ENCODE peak calls at places on chromosomes 7 and 10, in six cellular contexts. J, T, M, D, R and K are unnamed samples.

GRCh38 chr10:21722209-21722608 is 188.2 kb downstream of the MLLT10 start:
- DNase-seq in J (no peak), T (no peak), M (no peak), D (no peak), R (no peak), K (no peak)

GRCh38 chr7:40506158-40506557 is 371.4 kb downstream of the SUGCT start:
- DNase-seq in J (no peak), T (no peak), M (no peak), D (no peak), R (no peak), K (no peak)

GRCh38 chr7:41886906-41887311 is 184.0 kb upstream of the INHBA start:
- DNase-seq in J (peak), T (peak), M (no peak), D (no peak), R (no peak), K (peak)

GRCh38 chr10:110497438-110498086 is at the start of gene DUSP5:
- DNase-seq in J (peak), T (peak), M (peak), D (no peak), R (peak), K (peak)

GRCh38 chr10:121774813-121775212 is 153.0 kb downstream of the ATE1 start:
- DNase-seq in J (no peak), T (no peak), M (no peak), D (no peak), R (no peak), K (no peak)

GRCh38 chr10:78995977-78996355 is 72.8 kb upstream of the ZMIZ1 start:
- DNase-seq in J (no peak), T (no peak), M (no peak), D (no peak), R (no peak), K (no peak)

GRCh38 chr7:149385195-149385955 is 75.5 kb downstream of the ZNF777 start:
- DNase-seq in J (no peak), T (no peak), M (no peak), D (no peak), R (no peak), K (no peak)

GRCh38 chr7:149669121-149669818 is 104.1 kb downstream of the ZNF467 start:
- DNase-seq in J (no peak), T (no peak), M (peak), D (no peak), R (peak), K (no peak)

GRCh38 chr7:66748791-66749190 is 8.3 kb downstream of the RABGEF1 start:
- DNase-seq in J (peak), T (no peak), M (no peak), D (no peak), R (no peak), K (peak)

GRCh38 chr10:44352316-44353127 is 32.4 kb downstream of the CXCL12 start:
- DNase-seq in J (peak), T (peak), M (no peak), D (no peak), R (no peak), K (no peak)

GRCh38 chr10:119217937-119218579 is 10.7 kb downstream of the GRK5 start:
- DNase-seq in J (no peak), T (no peak), M (no peak), D (no peak), R (no peak), K (no peak)

GRCh38 chr7:131942287-131943150 is 386.1 kb upstream of the PODXL start:
- DNase-seq in J (no peak), T (no peak), M (no peak), D (no peak), R (no peak), K (no peak)

GRCh38 chr7:28698744-28699291 is 259.3 kb downstream of the TRIL start:
- DNase-seq in J (no peak), T (no peak), M (no peak), D (no peak), R (no peak), K (no peak)

GRCh38 chr7:22728416-22729029 is 1.5 kb downstream of the IL6 start:
- DNase-seq in J (no peak), T (no peak), M (peak), D (no peak), R (peak), K (no peak)

GRCh38 chr7:32158076-32158475 is 87.9 kb upstream of the PDE1C start:
- DNase-seq in J (no peak), T (no peak), M (no peak), D (no peak), R (no peak), K (no peak)

GRCh38 chr7:23295401-23295697 is 3.8 kb upstream of the MALSU1 start:
- DNase-seq in J (no peak), T (no peak), M (no peak), D (no peak), R (no peak), K (no peak)

GRCh38 chr10:11035318-11035920 is 17.7 kb downstream of the CELF2 start:
- DNase-seq in J (no peak), T (peak), M (no peak), D (peak), R (no peak), K (peak)

GRCh38 chr7:29337628-29338116 is 143.1 kb downstream of the CHN2 start:
- DNase-seq in J (no peak), T (no peak), M (no peak), D (no peak), R (no peak), K (no peak)

GRCh38 chr7:144474800-144475521 is 71.5 kb upstream of the NOBOX start:
- DNase-seq in J (no peak), T (no peak), M (no peak), D (no peak), R (no peak), K (no peak)

GRCh38 chr10:17438583-17438982 is 15.8 kb downstream of the ST8SIA6 start:
- DNase-seq in J (no peak), T (no peak), M (no peak), D (no peak), R (no peak), K (no peak)

GRCh38 chr7:50366311-50366710 is 61.8 kb downstream of the IKZF1 start:
- DNase-seq in J (no peak), T (no peak), M (no peak), D (no peak), R (no peak), K (no peak)

GRCh38 chr10:3790858-3791257 is 5.8 kb upstream of the KLF6 start:
- DNase-seq in J (no peak), T (no peak), M (no peak), D (no peak), R (no peak), K (no peak)

GRCh38 chr7:122885583-122886356 is 490 bp downstream of the CADPS2 start:
- DNase-seq in J (peak), T (peak), M (peak), D (no peak), R (peak), K (peak)

GRCh38 chr10:89458289-89458688 is 43.9 kb downstream of the IFIT5 start:
- DNase-seq in J (no peak), T (no peak), M (no peak), D (no peak), R (no peak), K (no peak)

GRCh38 chr10:31133628-31134302 is 102.1 kb upstream of the ZNF438 start:
- DNase-seq in J (peak), T (peak), M (peak), D (no peak), R (no peak), K (peak)

GRCh38 chr10:8326702-8327423 is 272.4 kb downstream of the GATA3 start:
- DNase-seq in J (no peak), T (no peak), M (no peak), D (no peak), R (no peak), K (no peak)

GRCh38 chr10:19702215-19702614 is 114.0 kb upstream of the PLXDC2 start:
- DNase-seq in J (no peak), T (no peak), M (no peak), D (no peak), R (no peak), K (no peak)

GRCh38 chr10:83310688-83311087 is 828.6 kb upstream of the GHITM start:
- DNase-seq in J (no peak), T (no peak), M (no peak), D (no peak), R (no peak), K (no peak)

GRCh38 chr7:36115448-36116321 is 37.4 kb upstream of the EEPD1 start:
- DNase-seq in J (peak), T (peak), M (peak), D (no peak), R (peak), K (peak)

GRCh38 chr10:71659050-71659738 is 60.4 kb downstream of the C10orf105 start:
- DNase-seq in J (no peak), T (no peak), M (peak), D (no peak), R (peak), K (no peak)

GRCh38 chr7:125169088-125169487 is 239.5 kb upstream of the POT1 start:
- DNase-seq in J (no peak), T (no peak), M (no peak), D (no peak), R (no peak), K (no peak)

GRCh38 chr10:111078505-111079185 is 1.8 kb downstream of the ADRA2A start:
- DNase-seq in J (no peak), T (no peak), M (no peak), D (no peak), R (no peak), K (no peak)

GRCh38 chr10:17059197-17059688 is 70.4 kb downstream of the CUBN start:
- DNase-seq in J (no peak), T (no peak), M (no peak), D (no peak), R (no peak), K (no peak)

GRCh38 chr7:18384491-18385143 is 110.9 kb upstream of the HDAC9 start:
- DNase-seq in J (no peak), T (no peak), M (no peak), D (no peak), R (no peak), K (no peak)

GRCh38 chr7:105014725-105015630 is 973 bp downstream of the KMT2E start:
- DNase-seq in J (peak), T (peak), M (peak), D (no peak), R (peak), K (peak)

DNA sequence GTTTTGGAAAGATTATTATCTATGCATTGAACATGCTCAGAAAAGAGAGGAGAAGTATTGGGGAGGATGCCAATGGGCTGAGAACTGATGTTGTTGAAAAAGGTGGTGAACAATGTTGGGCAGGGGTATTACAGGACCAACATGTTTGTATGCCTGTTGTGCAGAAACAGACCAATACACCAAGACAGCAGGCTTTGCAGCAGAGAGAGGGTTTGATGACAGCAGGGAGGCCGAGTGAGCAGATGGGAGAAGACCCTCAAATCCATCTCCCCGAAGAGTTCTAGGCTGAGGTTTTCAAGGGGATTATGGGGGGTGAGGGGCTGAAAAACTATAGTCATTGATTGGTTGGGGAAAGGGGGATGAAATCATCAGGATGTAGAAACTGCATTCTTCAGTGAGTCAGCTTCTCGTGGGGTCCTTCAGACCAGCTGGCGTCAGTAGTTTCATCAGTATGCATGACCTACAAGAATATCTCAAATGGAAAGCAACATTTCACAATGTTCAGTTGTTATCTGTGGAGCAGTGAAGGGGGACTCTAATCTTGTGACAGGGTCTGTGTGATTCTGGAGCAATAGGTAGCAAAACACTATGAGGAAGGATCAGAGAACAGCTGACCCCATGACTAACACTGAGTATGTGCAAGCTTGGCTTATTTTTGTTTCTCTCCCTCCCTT is 167.8 kb downstream of the BAMBI start:
- DNase-seq in J (no peak), T (no peak), M (no peak), D (no peak), R (no peak), K (no peak)
- H3K27ac ChIP-seq in J (no peak), T (no peak), M (no peak), D (no peak), R (no peak), K (no peak)

DNA sequence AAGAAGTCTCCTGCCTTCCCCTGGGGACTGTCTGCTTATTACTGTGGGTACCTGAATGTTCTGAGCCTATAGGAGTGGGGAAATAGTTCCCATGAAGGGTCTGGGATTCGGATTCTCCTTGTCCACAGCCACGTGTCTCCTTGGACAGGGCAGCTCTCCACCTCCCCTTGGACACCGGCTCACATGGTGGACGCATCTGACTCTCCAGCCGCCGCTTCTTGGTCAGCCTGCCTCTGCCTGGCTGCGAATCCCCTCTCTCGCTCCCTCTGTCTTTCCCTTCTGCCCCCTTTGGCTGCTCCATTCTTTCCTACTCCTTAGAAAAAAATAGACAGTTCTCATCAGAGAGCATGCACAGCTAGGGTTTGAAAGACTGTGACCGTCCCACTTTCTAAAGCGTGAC is 46.9 kb downstream of the JAKMIP3 start:
- DNase-seq in J (no peak), T (peak), M (no peak), D (no peak), R (no peak), K (peak)
- H3K27ac ChIP-seq in J (no peak), T (no peak), M (no peak), D (no peak), R (no peak), K (no peak)

DNA sequence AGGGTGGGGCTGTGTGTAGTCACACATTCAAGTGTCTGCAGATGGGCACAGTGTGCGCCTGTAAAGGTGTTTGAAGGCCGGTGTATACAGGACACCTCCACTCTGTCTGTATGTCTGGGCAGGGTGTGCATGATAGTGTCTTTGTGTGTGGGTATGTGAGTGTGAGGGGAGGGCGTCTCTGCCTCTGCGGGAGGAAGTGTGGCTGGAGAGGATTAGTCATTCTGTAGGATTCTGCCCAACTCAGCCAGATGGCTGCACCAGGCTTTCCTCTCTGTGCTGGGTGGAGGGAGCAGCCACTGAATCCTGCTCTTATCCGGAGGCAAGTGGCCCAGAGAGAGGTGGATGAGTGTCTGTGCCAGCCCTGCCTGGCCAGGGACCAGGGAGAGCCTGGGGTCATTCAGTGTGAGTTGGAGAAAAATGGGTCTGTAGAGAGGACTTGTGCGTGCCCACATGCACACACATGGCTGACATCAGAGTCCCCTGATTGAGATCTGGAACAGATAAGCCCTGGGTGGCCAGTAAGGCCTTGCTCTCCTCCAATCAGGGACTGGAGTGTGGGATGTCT is 1.7 kb downstream of the SFXN3 start:
- DNase-seq in J (peak), T (peak), M (peak), D (no peak), R (peak), K (peak)
- H3K27ac ChIP-seq in J (peak), T (peak), M (no peak), D (no peak), R (peak), K (peak)

DNA sequence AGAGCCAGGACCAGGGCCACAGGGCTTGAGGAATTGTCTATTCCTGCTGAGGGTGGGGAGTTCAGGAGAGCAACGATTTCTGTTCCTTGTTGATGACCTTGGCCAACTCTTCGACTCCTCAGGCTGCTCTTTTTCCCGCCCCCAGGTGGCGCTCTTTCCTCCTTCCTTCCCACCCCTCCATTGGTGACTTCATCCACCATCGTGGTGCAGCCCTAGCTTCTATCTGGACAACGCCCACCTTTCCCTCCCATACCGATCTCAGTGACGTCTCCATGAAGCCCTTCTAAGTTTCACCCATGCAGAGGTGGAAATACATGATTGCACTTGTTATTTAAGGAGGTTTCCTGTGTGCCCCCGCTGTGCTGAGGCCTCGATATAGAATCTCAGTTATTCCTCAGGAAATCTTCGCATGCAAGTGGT is 22.1 kb upstream of the CARD11 start:
- DNase-seq in J (peak), T (no peak), M (peak), D (peak), R (peak), K (peak)
- H3K27ac ChIP-seq in J (no peak), T (no peak), M (no peak), D (no peak), R (no peak), K (no peak)

GRCh38 chr7:116591202-116592040 is 66.6 kb downstream of the CAV1 start:
- DNase-seq in J (no peak), T (no peak), M (peak), D (no peak), R (no peak), K (no peak)

GRCh38 chr7:116585967-116586366 is 61.1 kb downstream of the CAV1 start:
- DNase-seq in J (no peak), T (no peak), M (no peak), D (no peak), R (no peak), K (no peak)

GRCh38 chr7:116592041-116592355 is 67.2 kb downstream of the CAV1 start:
- DNase-seq in J (no peak), T (no peak), M (no peak), D (no peak), R (no peak), K (no peak)

GRCh38 chr7:116588225-116588624 is 63.4 kb downstream of the CAV1 start:
- DNase-seq in J (no peak), T (no peak), M (no peak), D (no peak), R (no peak), K (peak)

GRCh38 chr7:116588641-116589594 is 64.1 kb downstream of the CAV1 start:
- DNase-seq in J (no peak), T (no peak), M (peak), D (no peak), R (peak), K (no peak)
- H3K27ac ChIP-seq in J (no peak), T (peak), M (no peak), D (no peak), R (no peak), K (no peak)